ENCODE peak calls at places on chromosome 5, in nine cellular contexts. M, V, U, L, I, Q, X, A and H are unnamed samples.

GRCh38 chr5:5575461-5575860 is 153.0 kb downstream of the ICE1 start:
- DNase-seq in M (no peak), V (no peak), U (no peak), L (no peak), I (no peak), Q (no peak), X (no peak), A (no peak), H (no peak)

GRCh38 chr5:147208134-147208533 is 26.7 kb upstream of the STK32A start:
- DNase-seq in M (no peak), V (no peak), U (no peak), L (no peak), I (no peak), Q (peak; percentile 69), X (no peak), A (no peak), H (no peak)

GRCh38 chr5:147690595-147690994 is 91.9 kb downstream of the JAKMIP2 start:
- DNase-seq in M (no peak), V (no peak), U (peak; percentile 40), L (no peak), I (no peak), Q (no peak), X (peak; percentile 64), A (peak; percentile 5), H (no peak)

GRCh38 chr5:165502893-165503696 is 1997.7 kb downstream of the MAT2B start:
- DNase-seq in M (no peak), V (no peak), U (no peak), L (no peak), I (no peak), Q (peak; percentile 7), X (peak; percentile 34), A (peak; percentile 64), H (no peak)

GRCh38 chr5:43041131-43041668 is 1.1 kb upstream of the ANXA2R start:
- DNase-seq in M (no peak), V (no peak), U (peak; percentile 57), L (no peak), I (no peak), Q (peak; percentile 77), X (no peak), A (peak; percentile 88), H (no peak)

GRCh38 chr5:168829044-168829443 is 249.9 kb upstream of the PANK3 start:
- DNase-seq in M (no peak), V (no peak), U (no peak), L (no peak), I (no peak), Q (no peak), X (no peak), A (no peak), H (no peak)

GRCh38 chr5:1519631-1520141 is 4.1 kb downstream of the LPCAT1 start:
- DNase-seq in M (no peak), V (no peak), U (no peak), L (no peak), I (no peak), Q (no peak), X (no peak), A (no peak), H (no peak)

GRCh38 chr5:158382473-158382872 is 523.5 kb upstream of the CLINT1 start:
- DNase-seq in M (peak; percentile 30), V (no peak), U (peak; percentile 6), L (peak; percentile 88), I (no peak), Q (peak; percentile 96), X (peak; percentile 99), A (peak; percentile 95), H (no peak)

GRCh38 chr5:64518784-64519183 is 13.0 kb downstream of the RGS7BP start:
- DNase-seq in M (no peak), V (no peak), U (no peak), L (no peak), I (no peak), Q (no peak), X (no peak), A (no peak), H (no peak)

GRCh38 chr5:172334196-172334595 is 50.6 kb upstream of the UBTD2 start:
- DNase-seq in M (no peak), V (no peak), U (peak; percentile 14), L (no peak), I (no peak), Q (no peak), X (no peak), A (no peak), H (no peak)

GRCh38 chr5:139543423-139543991 is 17.6 kb upstream of the UBE2D2 start:
- DNase-seq in M (peak; percentile 65), V (peak; percentile 66), U (peak; percentile 35), L (no peak), I (peak; percentile 2), Q (peak; percentile 56), X (no peak), A (peak; percentile 31), H (peak; percentile 65)

GRCh38 chr5:64292611-64293215 is 127.1 kb downstream of the RNF180 start:
- DNase-seq in M (no peak), V (no peak), U (peak; percentile 61), L (no peak), I (no peak), Q (peak; percentile 65), X (no peak), A (peak; percentile 54), H (no peak)

GRCh38 chr5:148237795-148238194 is 530 bp upstream of the MARCOL start:
- DNase-seq in M (no peak), V (no peak), U (no peak), L (no peak), I (no peak), Q (no peak), X (no peak), A (no peak), H (no peak)

GRCh38 chr5:98927242-98927987 is 1.4 kb downstream of the CHD1 start:
- DNase-seq in M (peak; percentile 28), V (peak; percentile 15), U (peak; percentile 32), L (peak; percentile 36), I (peak; percentile 32), Q (peak; percentile 79), X (peak; percentile 66), A (peak; percentile 84), H (no peak)

GRCh38 chr5:153513171-153513570 is 22.7 kb downstream of the GRIA1 start:
- DNase-seq in M (no peak), V (no peak), U (peak; percentile 82), L (peak; percentile 49), I (no peak), Q (peak; percentile 54), X (no peak), A (peak; percentile 75), H (no peak)

GRCh38 chr5:172175263-172175719 is 12.7 kb downstream of the STK10 start:
- DNase-seq in M (peak; percentile 76), V (peak; percentile 34), U (no peak), L (no peak), I (peak; percentile 77), Q (no peak), X (no peak), A (no peak), H (peak; percentile 70)

GRCh38 chr5:68455216-68455615 is 239.7 kb downstream of the PIK3R1 start:
- DNase-seq in M (no peak), V (no peak), U (no peak), L (no peak), I (no peak), Q (no peak), X (peak; percentile 25), A (no peak), H (no peak)

GRCh38 chr5:174645677-174646076 is 78.7 kb upstream of the MSX2 start:
- DNase-seq in M (no peak), V (no peak), U (no peak), L (no peak), I (no peak), Q (no peak), X (no peak), A (no peak), H (no peak)

GRCh38 chr5:18216729-18217128 is 582.5 kb downstream of the TAF11L14 start:
- DNase-seq in M (no peak), V (no peak), U (no peak), L (no peak), I (no peak), Q (no peak), X (no peak), A (no peak), H (no peak)

GRCh38 chr5:81639556-81639955 is 111.3 kb downstream of the SSBP2 start:
- DNase-seq in M (no peak), V (no peak), U (no peak), L (no peak), I (no peak), Q (peak; percentile 11), X (no peak), A (peak; percentile 7), H (no peak)

GRCh38 chr5:157734466-157734865 is 3.2 kb downstream of the THG1L start:
- DNase-seq in M (no peak), V (no peak), U (no peak), L (no peak), I (no peak), Q (no peak), X (no peak), A (no peak), H (no peak)

GRCh38 chr5:87030699-87031098 is 237.0 kb upstream of the RASA1 start:
- DNase-seq in M (no peak), V (no peak), U (no peak), L (no peak), I (no peak), Q (no peak), X (no peak), A (no peak), H (no peak)

GRCh38 chr5:179127136-179128040 is 67.2 kb downstream of the ZNF354C start:
- DNase-seq in M (no peak), V (no peak), U (no peak), L (no peak), I (no peak), Q (no peak), X (no peak), A (no peak), H (no peak)

GRCh38 chr5:156328176-156328575 is 1.2 kb downstream of the SGCD start:
- DNase-seq in M (no peak), V (no peak), U (peak; percentile 13), L (no peak), I (no peak), Q (no peak), X (no peak), A (no peak), H (no peak)

GRCh38 chr5:150609843-150610584 is 30.4 kb upstream of the SYNPO start:
- DNase-seq in M (no peak), V (no peak), U (no peak), L (no peak), I (no peak), Q (no peak), X (no peak), A (no peak), H (no peak)